ENCODE peak calls at places on chromosomes 5 and 9, in four cellular contexts. R is cerebellum, B is GM18507, F is HEK293T. E is an unnamed sample.

GRCh38 chr9:113631811-113632665 is 168.5 kb downstream of the RGS3 start:
- DNase-seq in R (no peak), B (no peak), F (no peak), E (no peak)

GRCh38 chr9:71743884-71744283 is 24.4 kb downstream of the CEMIP2 start:
- DNase-seq in R (no peak), B (no peak), F (no peak), E (no peak)

GRCh38 chr9:4118666-4119065 is 181.2 kb downstream of the GLIS3 start:
- DNase-seq in R (no peak), B (no peak), F (no peak), E (no peak)

GRCh38 chr5:91229031-91229623 is 154.0 kb downstream of the ARRDC3 start:
- DNase-seq in R (no peak), B (no peak), F (no peak), E (no peak)

GRCh38 chr9:116499986-116500871 is 186.9 kb upstream of the TRIM32 start:
- DNase-seq in R (no peak), B (no peak), F (no peak), E (no peak)

GRCh38 chr9:111516061-111516465 is 8.9 kb upstream of the ZNF483 start:
- DNase-seq in R (no peak), B (no peak), F (no peak), E (no peak)

GRCh38 chr5:177980776-177981175 is 15.3 kb downstream of the PROP1 start:
- DNase-seq in R (peak), B (no peak), F (no peak), E (peak)

GRCh38 chr5:177496111-177497010 is 1.0 kb downstream of the PDLIM7 start:
- DNase-seq in R (no peak), B (no peak), F (peak), E (no peak)

GRCh38 chr5:1757511-1757910 is 42.1 kb downstream of the MRPL36 start:
- DNase-seq in R (no peak), B (no peak), F (no peak), E (no peak)

GRCh38 chr9:84338792-84339191 is 1.8 kb downstream of the SLC28A3 start:
- DNase-seq in R (no peak), B (no peak), F (no peak), E (no peak)

GRCh38 chr5:173235499-173236394 is 741 bp upstream of the NKX2-5 start:
- DNase-seq in R (no peak), B (no peak), F (no peak), E (no peak)

E was measured in G401.